ENCODE peak calls at places on chromosome 3, in nine cellular contexts. One of them, this sample, is unnamed. For H3K9me3, the result is how much of the 10 kb centered on the place peaks cover.

GRCh38 chr3:127425505-127426443 is 137.9 kb upstream of the PRR20G start:
- DNase-seq in PC-9: no peak
- DNase-seq in adrenal gland: no peak
- DNase-seq in tibial nerve: no peak
- DNase-seq in MM.1S: no peak
- DNase-seq in left ventricle myocardium inferior: no peak
- DNase-seq in adipocyte: no peak
- DNase-seq in mucosa of descending colon: no peak
- DNase-seq in CD4-positive, alpha-beta T cell: no peak
- DNase-seq in this sample: no peak

GRCh38 chr3:52055537-52056351 is 627 bp downstream of the DUSP7 start:
- DNase-seq in PC-9: peak
- DNase-seq in adrenal gland: peak
- DNase-seq in tibial nerve: no peak
- DNase-seq in MM.1S: peak
- DNase-seq in left ventricle myocardium inferior: peak
- DNase-seq in adipocyte: peak
- DNase-seq in mucosa of descending colon: peak
- DNase-seq in CD4-positive, alpha-beta T cell: no peak
- DNase-seq in this sample: peak

GRCh38 chr3:140626856-140627255 is 51.0 kb upstream of the TRIM42 start:
- DNase-seq in PC-9: no peak
- DNase-seq in adrenal gland: no peak
- DNase-seq in tibial nerve: no peak
- DNase-seq in MM.1S: no peak
- DNase-seq in left ventricle myocardium inferior: no peak
- DNase-seq in adipocyte: no peak
- DNase-seq in mucosa of descending colon: no peak
- DNase-seq in CD4-positive, alpha-beta T cell: no peak
- DNase-seq in this sample: no peak

GRCh38 chr3:66144792-66145733 is 75.7 kb upstream of the SLC25A26 start:
- DNase-seq in PC-9: no peak
- DNase-seq in adrenal gland: no peak
- DNase-seq in tibial nerve: no peak
- DNase-seq in MM.1S: no peak
- DNase-seq in left ventricle myocardium inferior: no peak
- DNase-seq in adipocyte: peak
- DNase-seq in mucosa of descending colon: no peak
- DNase-seq in CD4-positive, alpha-beta T cell: no peak
- DNase-seq in this sample: no peak

GRCh38 chr3:143693506-143693905 is 154.8 kb downstream of the SLC9A9 start:
- DNase-seq in PC-9: no peak
- DNase-seq in adrenal gland: no peak
- DNase-seq in tibial nerve: no peak
- DNase-seq in MM.1S: no peak
- DNase-seq in left ventricle myocardium inferior: no peak
- DNase-seq in adipocyte: no peak
- DNase-seq in mucosa of descending colon: no peak
- DNase-seq in CD4-positive, alpha-beta T cell: no peak
- DNase-seq in this sample: no peak

GRCh38 chr3:11784962-11785361 is 61.7 kb downstream of the TAMM41 start:
- DNase-seq in PC-9: no peak
- DNase-seq in adrenal gland: no peak
- DNase-seq in tibial nerve: no peak
- DNase-seq in MM.1S: no peak
- DNase-seq in left ventricle myocardium inferior: no peak
- DNase-seq in adipocyte: no peak
- DNase-seq in mucosa of descending colon: no peak
- DNase-seq in CD4-positive, alpha-beta T cell: no peak
- DNase-seq in this sample: no peak

GRCh38 chr3:46861996-46862688 is 1.1 kb downstream of the MYL3 start:
- DNase-seq in PC-9: no peak
- DNase-seq in adrenal gland: no peak
- DNase-seq in tibial nerve: peak
- DNase-seq in MM.1S: no peak
- DNase-seq in left ventricle myocardium inferior: no peak
- DNase-seq in adipocyte: no peak
- DNase-seq in mucosa of descending colon: peak
- DNase-seq in CD4-positive, alpha-beta T cell: no peak
- DNase-seq in this sample: peak

GRCh38 chr3:4801924-4802323 is 177.3 kb upstream of the BHLHE40 start:
- DNase-seq in PC-9: no peak
- DNase-seq in adrenal gland: no peak
- DNase-seq in tibial nerve: no peak
- DNase-seq in MM.1S: no peak
- DNase-seq in left ventricle myocardium inferior: no peak
- DNase-seq in adipocyte: no peak
- DNase-seq in mucosa of descending colon: no peak
- DNase-seq in CD4-positive, alpha-beta T cell: no peak
- DNase-seq in this sample: no peak

GRCh38 chr3:51751287-51751686 is 27.8 kb downstream of the IQCF6 start:
- DNase-seq in PC-9: no peak
- DNase-seq in adrenal gland: no peak
- DNase-seq in tibial nerve: no peak
- DNase-seq in MM.1S: no peak
- DNase-seq in left ventricle myocardium inferior: no peak
- DNase-seq in adipocyte: no peak
- DNase-seq in mucosa of descending colon: no peak
- DNase-seq in CD4-positive, alpha-beta T cell: no peak
- DNase-seq in this sample: no peak

GRCh38 chr3:142168514-142168913 is 19.2 kb upstream of the TFDP2 start:
- DNase-seq in PC-9: no peak
- DNase-seq in adrenal gland: no peak
- DNase-seq in tibial nerve: no peak
- DNase-seq in MM.1S: no peak
- DNase-seq in left ventricle myocardium inferior: no peak
- DNase-seq in adipocyte: no peak
- DNase-seq in mucosa of descending colon: no peak
- DNase-seq in CD4-positive, alpha-beta T cell: no peak
- DNase-seq in this sample: no peak

GRCh38 chr3:130014526-130014925 is 40.0 kb downstream of the TRH start:
- DNase-seq in PC-9: no peak
- DNase-seq in adrenal gland: no peak
- DNase-seq in tibial nerve: no peak
- DNase-seq in MM.1S: no peak
- DNase-seq in left ventricle myocardium inferior: no peak
- DNase-seq in adipocyte: peak
- DNase-seq in mucosa of descending colon: no peak
- DNase-seq in CD4-positive, alpha-beta T cell: no peak
- DNase-seq in this sample: no peak

GRCh38 chr3:144756704-144757440 is 785.2 kb downstream of the DIPK2A start:
- DNase-seq in PC-9: no peak
- DNase-seq in adrenal gland: no peak
- DNase-seq in tibial nerve: no peak
- DNase-seq in MM.1S: no peak
- DNase-seq in left ventricle myocardium inferior: no peak
- DNase-seq in adipocyte: no peak
- DNase-seq in mucosa of descending colon: no peak
- DNase-seq in CD4-positive, alpha-beta T cell: no peak
- DNase-seq in this sample: no peak

GRCh38 chr3:59126436-59126835 is 76.6 kb upstream of the CFAP20DC start:
- DNase-seq in PC-9: no peak
- DNase-seq in adrenal gland: no peak
- DNase-seq in tibial nerve: no peak
- DNase-seq in MM.1S: no peak
- DNase-seq in left ventricle myocardium inferior: no peak
- DNase-seq in adipocyte: no peak
- DNase-seq in mucosa of descending colon: no peak
- DNase-seq in CD4-positive, alpha-beta T cell: no peak
- DNase-seq in this sample: no peak

GRCh38 chr3:197709135-197709534 is 27.6 kb downstream of the RUBCN start:
- DNase-seq in PC-9: no peak
- DNase-seq in adrenal gland: no peak
- DNase-seq in tibial nerve: no peak
- DNase-seq in MM.1S: no peak
- DNase-seq in left ventricle myocardium inferior: no peak
- DNase-seq in adipocyte: no peak
- DNase-seq in mucosa of descending colon: no peak
- DNase-seq in CD4-positive, alpha-beta T cell: no peak
- DNase-seq in this sample: no peak

DNA sequence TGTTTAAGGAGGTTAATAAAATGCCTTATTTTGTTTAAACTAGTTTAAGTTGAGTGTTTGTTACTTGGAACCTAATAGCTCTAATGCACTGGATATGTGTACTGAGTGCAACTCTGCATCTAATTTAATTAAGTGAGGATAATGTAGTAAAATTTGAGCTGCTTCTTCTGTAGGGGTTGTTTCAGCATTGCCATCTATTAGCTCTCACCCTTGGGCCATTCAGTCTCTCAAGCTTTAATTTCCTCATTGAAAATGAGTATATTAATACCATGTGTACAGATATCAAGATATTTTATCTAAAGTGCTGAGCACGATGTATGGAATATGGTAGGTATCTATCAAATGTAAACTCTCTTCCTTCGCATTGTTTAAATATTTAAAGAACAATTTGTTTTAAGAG is 375.7 kb upstream of the LRRC3B start:
- DNase-seq in PC-9: no peak
- DNase-seq in adrenal gland: no peak
- DNase-seq in tibial nerve: no peak
- DNase-seq in MM.1S: no peak
- DNase-seq in left ventricle myocardium inferior: no peak
- DNase-seq in adipocyte: no peak
- DNase-seq in mucosa of descending colon: no peak
- DNase-seq in CD4-positive, alpha-beta T cell: no peak
- DNase-seq in this sample: no peak
- H3K9me3 ChIP-seq in PC-9: under half
- H3K9me3 ChIP-seq in adrenal gland: under half
- H3K9me3 ChIP-seq in tibial nerve: under half
- H3K9me3 ChIP-seq in MM.1S: under half
- H3K9me3 ChIP-seq in left ventricle myocardium inferior: under half
- H3K9me3 ChIP-seq in adipocyte: under half
- H3K9me3 ChIP-seq in mucosa of descending colon: under half
- H3K9me3 ChIP-seq in CD4-positive, alpha-beta T cell: under half
- H3K9me3 ChIP-seq in this sample: under half

GRCh38 chr3:28022916-28023315 is 218.5 kb upstream of the CMC1 start:
- DNase-seq in PC-9: no peak
- DNase-seq in adrenal gland: no peak
- DNase-seq in tibial nerve: no peak
- DNase-seq in MM.1S: no peak
- DNase-seq in left ventricle myocardium inferior: no peak
- DNase-seq in adipocyte: no peak
- DNase-seq in mucosa of descending colon: no peak
- DNase-seq in CD4-positive, alpha-beta T cell: no peak
- DNase-seq in this sample: no peak

GRCh38 chr3:28033059-28033784 is 208.2 kb upstream of the CMC1 start:
- DNase-seq in PC-9: no peak
- DNase-seq in adrenal gland: no peak
- DNase-seq in tibial nerve: no peak
- DNase-seq in MM.1S: peak
- DNase-seq in left ventricle myocardium inferior: no peak
- DNase-seq in adipocyte: no peak
- DNase-seq in mucosa of descending colon: no peak
- DNase-seq in CD4-positive, alpha-beta T cell: no peak
- DNase-seq in this sample: no peak

DNA sequence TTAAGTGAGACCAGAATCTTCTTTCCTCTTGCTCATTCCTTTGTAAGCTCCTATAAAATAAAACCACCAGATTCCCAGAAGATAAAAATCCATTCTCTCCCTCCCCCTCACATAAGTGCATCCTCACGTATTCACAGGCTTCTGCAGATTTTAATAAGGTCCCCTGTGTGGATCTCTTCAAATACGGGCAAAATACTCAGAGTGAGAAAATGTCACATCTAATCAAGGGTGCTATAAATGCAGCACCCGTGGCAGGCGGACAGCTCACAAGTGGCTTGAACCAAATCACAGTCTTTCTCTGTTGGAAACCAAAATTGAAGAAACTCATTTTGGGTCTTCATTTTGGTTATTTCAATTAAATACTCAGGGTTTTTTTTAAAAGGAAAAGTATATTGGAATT is 212.9 kb upstream of the CMC1 start:
- DNase-seq in PC-9: no peak
- DNase-seq in adrenal gland: no peak
- DNase-seq in tibial nerve: no peak
- DNase-seq in MM.1S: no peak
- DNase-seq in left ventricle myocardium inferior: no peak
- DNase-seq in adipocyte: no peak
- DNase-seq in mucosa of descending colon: no peak
- DNase-seq in CD4-positive, alpha-beta T cell: no peak
- DNase-seq in this sample: no peak
- H3K9me3 ChIP-seq in PC-9: under half
- H3K9me3 ChIP-seq in adrenal gland: under half
- H3K9me3 ChIP-seq in tibial nerve: under half
- H3K9me3 ChIP-seq in MM.1S: under half
- H3K9me3 ChIP-seq in left ventricle myocardium inferior: under half
- H3K9me3 ChIP-seq in adipocyte: under half
- H3K9me3 ChIP-seq in mucosa of descending colon: under half
- H3K9me3 ChIP-seq in CD4-positive, alpha-beta T cell: under half
- H3K9me3 ChIP-seq in this sample: under half

DNA sequence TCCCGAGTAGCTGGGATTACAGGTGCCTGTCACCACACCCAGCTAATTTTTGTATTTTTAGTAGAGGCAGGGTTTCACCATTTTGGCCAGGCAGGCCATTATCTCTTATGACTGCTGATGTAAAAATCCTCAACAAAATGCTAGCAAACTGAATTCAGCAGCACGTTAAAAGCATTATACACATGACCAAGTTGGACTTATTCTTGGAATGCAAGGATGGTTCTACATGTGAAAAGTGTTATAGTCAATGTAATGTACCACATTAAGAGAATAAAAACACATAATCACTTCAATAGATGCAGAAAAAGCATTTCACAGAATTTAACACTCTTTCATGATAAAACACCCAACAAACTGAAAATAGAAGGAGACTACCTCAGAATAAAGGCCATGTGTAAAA is 20.2 kb downstream of the RNF13 start:
- DNase-seq in PC-9: no peak
- DNase-seq in adrenal gland: no peak
- DNase-seq in tibial nerve: no peak
- DNase-seq in MM.1S: no peak
- DNase-seq in left ventricle myocardium inferior: no peak
- DNase-seq in adipocyte: no peak
- DNase-seq in mucosa of descending colon: no peak
- DNase-seq in CD4-positive, alpha-beta T cell: no peak
- DNase-seq in this sample: no peak
- H3K9me3 ChIP-seq in PC-9: under half
- H3K9me3 ChIP-seq in adrenal gland: under half
- H3K9me3 ChIP-seq in tibial nerve: under half
- H3K9me3 ChIP-seq in MM.1S: under half
- H3K9me3 ChIP-seq in left ventricle myocardium inferior: half or more
- H3K9me3 ChIP-seq in adipocyte: under half
- H3K9me3 ChIP-seq in mucosa of descending colon: half or more
- H3K9me3 ChIP-seq in CD4-positive, alpha-beta T cell: half or more
- H3K9me3 ChIP-seq in this sample: under half

GRCh38 chr3:76231258-76231657 is 445.9 kb upstream of the ZNF717 start:
- DNase-seq in PC-9: no peak
- DNase-seq in adrenal gland: no peak
- DNase-seq in tibial nerve: no peak
- DNase-seq in MM.1S: peak
- DNase-seq in left ventricle myocardium inferior: no peak
- DNase-seq in adipocyte: no peak
- DNase-seq in mucosa of descending colon: no peak
- DNase-seq in CD4-positive, alpha-beta T cell: no peak
- DNase-seq in this sample: no peak
- H3K9me3 ChIP-seq in PC-9: under half
- H3K9me3 ChIP-seq in adrenal gland: under half
- H3K9me3 ChIP-seq in tibial nerve: under half
- H3K9me3 ChIP-seq in MM.1S: under half
- H3K9me3 ChIP-seq in left ventricle myocardium inferior: under half
- H3K9me3 ChIP-seq in adipocyte: under half
- H3K9me3 ChIP-seq in mucosa of descending colon: under half
- H3K9me3 ChIP-seq in CD4-positive, alpha-beta T cell: under half
- H3K9me3 ChIP-seq in this sample: under half